ENCODE peak calls at places on chromosome 5, in nine cellular contexts. A is fibroblast of mammary gland, L is fibroblast of lung, U is cardiac fibroblast, G is GM23338, N is left ventricle myocardium inferior, Z is B cell, O is tibial artery, F is neural progenitor cell. J is an unnamed sample.

GRCh38 chr5:127568166-127568565 is 50.7 kb downstream of the PRRC1 start:
- DNase-seq in G (no peak), A (no peak), N (no peak), L (no peak), F (no peak), Z (no peak), U (no peak), O (no peak), J (no peak)

GRCh38 chr5:132729896-132730295 is 7.5 kb downstream of the KIF3A start:
- DNase-seq in O (no peak), A (no peak), G (no peak), Z (no peak), U (no peak), L (no peak), F (no peak), N (no peak), J (no peak)

GRCh38 chr5:14171091-14171490 is 27.9 kb downstream of the TRIO start:
- DNase-seq in N (no peak), O (no peak), Z (no peak), F (no peak), L (peak; percentile 71), A (peak; percentile 62), U (peak; percentile 86), G (no peak), J (no peak)

GRCh38 chr5:173884402-173885053 is 3.6 kb upstream of the CPEB4 start:
- DNase-seq in Z (peak; percentile 71), N (no peak), A (no peak), G (no peak), L (no peak), F (no peak), O (no peak), U (no peak), J (peak; percentile 61)

GRCh38 chr5:172502969-172503368 is 48.6 kb upstream of the SH3PXD2B start:
- DNase-seq in O (peak; percentile 33), F (peak; percentile 37), G (peak; percentile 71), Z (no peak), L (no peak), A (peak; percentile 6), N (no peak), U (no peak), J (no peak)

GRCh38 chr5:87916320-87916719 is 352.3 kb downstream of the TMEM161B start:
- DNase-seq in G (peak; percentile 53), N (no peak), F (no peak), O (no peak), A (no peak), Z (no peak), U (no peak), L (no peak), J (no peak)

GRCh38 chr5:98193921-98194760 is 579.3 kb upstream of the RGMB start:
- DNase-seq in A (no peak), O (no peak), G (no peak), Z (no peak), N (no peak), U (no peak), L (no peak), F (no peak), J (no peak)

GRCh38 chr5:172361566-172362238 is 78.1 kb upstream of the UBTD2 start:
- DNase-seq in F (no peak), U (peak; percentile 99), Z (no peak), L (peak; percentile 99), O (peak; percentile 92), N (no peak), G (no peak), A (peak; percentile 100), J (peak; percentile 41)

GRCh38 chr5:43485406-43485805 is 1.7 kb upstream of the TMEM267 start:
- DNase-seq in G (no peak), N (no peak), L (no peak), O (no peak), F (no peak), A (no peak), Z (no peak), U (peak; percentile 4), J (no peak)

GRCh38 chr5:10913846-10914245 is 152.8 kb upstream of the DAP start:
- DNase-seq in L (peak; percentile 82), G (no peak), Z (no peak), A (peak; percentile 88), F (no peak), U (peak; percentile 77), O (no peak), N (no peak), J (no peak)

GRCh38 chr5:95392593-95393182 is 1.5 kb downstream of the FAM81B start:
- DNase-seq in N (no peak), A (peak; percentile 6), U (peak; percentile 50), O (no peak), F (no peak), Z (no peak), G (peak; percentile 76), L (no peak), J (no peak)

GRCh38 chr5:55319481-55319880 is 11.7 kb downstream of the MTREX start:
- DNase-seq in N (no peak), A (no peak), U (no peak), Z (no peak), F (no peak), O (no peak), G (no peak), L (no peak), J (no peak)

GRCh38 chr5:3600106-3600997 is 4.7 kb downstream of the IRX1 start:
- DNase-seq in N (no peak), Z (no peak), F (peak; percentile 88), G (peak; percentile 81), O (no peak), U (no peak), L (no peak), A (no peak), J (no peak)

GRCh38 chr5:108101105-108101504 is 280.8 kb downstream of the FBXL17 start:
- DNase-seq in F (no peak), Z (no peak), L (no peak), G (no peak), N (no peak), O (no peak), A (peak; percentile 2), U (peak; percentile 31), J (no peak)

GRCh38 chr5:34504967-34505366 is 151.2 kb upstream of the RAI14 start:
- DNase-seq in U (no peak), O (no peak), N (no peak), Z (no peak), A (no peak), F (no peak), G (no peak), L (no peak), J (no peak)

GRCh38 chr5:73983661-73984060 is 357.7 kb downstream of the ARHGEF28 start:
- DNase-seq in L (no peak), N (no peak), F (no peak), Z (no peak), G (no peak), O (no peak), A (no peak), U (no peak), J (no peak)

GRCh38 chr5:73981696-73982095 is 355.7 kb downstream of the ARHGEF28 start:
- DNase-seq in G (no peak), O (no peak), F (no peak), Z (no peak), N (no peak), L (no peak), A (no peak), U (no peak), J (no peak)

GRCh38 chr5:73987915-73988314 is 361.9 kb downstream of the ARHGEF28 start:
- DNase-seq in Z (no peak), A (no peak), G (no peak), U (no peak), N (no peak), O (no peak), L (no peak), F (no peak), J (no peak)

GRCh38 chr5:73986729-73987128 is 360.7 kb downstream of the ARHGEF28 start:
- DNase-seq in Z (no peak), L (no peak), N (no peak), O (no peak), A (no peak), F (no peak), G (no peak), U (no peak), J (no peak)

DNA sequence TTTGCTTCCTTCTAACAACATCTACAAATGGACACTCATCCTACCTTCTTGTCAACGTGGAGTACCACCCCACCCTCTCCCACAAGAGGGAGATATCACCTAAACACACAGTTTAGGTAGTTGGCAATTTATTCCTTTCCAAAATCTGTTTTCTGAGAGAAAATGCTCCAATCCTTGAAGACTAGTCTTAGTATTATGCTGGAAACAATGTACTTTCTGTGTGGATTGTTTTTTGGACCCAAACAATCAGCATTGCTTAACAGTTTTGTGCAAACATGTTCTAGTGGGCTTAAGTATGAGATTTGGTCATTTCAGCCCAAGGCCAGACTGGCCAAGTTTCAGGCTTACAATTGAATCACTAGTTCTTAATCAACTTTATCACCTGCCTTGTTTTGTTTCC is 359.1 kb downstream of the ARHGEF28 start:
- DNase-seq in A (peak; percentile 41), N (no peak), O (no peak), U (peak; percentile 38), L (peak; percentile 10), G (peak; percentile 36), Z (no peak), F (peak; percentile 40), J (no peak)
- TF ChIP-seq CTCF in A (peak; percentile 45), N (no peak), O (no peak), U (peak; percentile 33), L (peak; percentile 31), G (peak; percentile 63), Z (no peak), F (peak; percentile 61), J (no peak)

DNA sequence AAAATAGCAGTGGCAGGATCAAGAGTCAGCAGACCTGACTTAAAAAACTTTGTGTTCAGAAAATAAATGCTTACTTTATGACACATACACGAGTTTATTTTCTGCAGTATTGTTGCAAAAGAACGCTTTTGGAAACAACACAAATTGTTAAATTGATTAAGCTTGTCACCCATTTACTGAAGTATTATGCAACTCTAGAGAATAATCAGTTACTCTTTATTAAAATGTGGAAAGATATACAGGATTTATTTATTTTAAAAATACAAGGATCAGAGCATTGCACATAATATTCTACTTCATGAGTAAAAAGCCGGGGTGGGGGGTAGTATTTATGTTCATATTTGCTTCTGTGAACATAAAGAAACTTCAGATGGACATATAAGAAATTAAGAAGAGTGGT is 20.0 kb downstream of the FYB1 start:
- DNase-seq in N (no peak), U (peak; percentile 11), F (no peak), O (no peak), L (no peak), G (no peak), A (no peak), Z (no peak), J (no peak)
- TF ChIP-seq CTCF in N (no peak), U (no peak), F (no peak), O (no peak), L (no peak), G (no peak), A (no peak), Z (no peak), J (no peak)

DNA sequence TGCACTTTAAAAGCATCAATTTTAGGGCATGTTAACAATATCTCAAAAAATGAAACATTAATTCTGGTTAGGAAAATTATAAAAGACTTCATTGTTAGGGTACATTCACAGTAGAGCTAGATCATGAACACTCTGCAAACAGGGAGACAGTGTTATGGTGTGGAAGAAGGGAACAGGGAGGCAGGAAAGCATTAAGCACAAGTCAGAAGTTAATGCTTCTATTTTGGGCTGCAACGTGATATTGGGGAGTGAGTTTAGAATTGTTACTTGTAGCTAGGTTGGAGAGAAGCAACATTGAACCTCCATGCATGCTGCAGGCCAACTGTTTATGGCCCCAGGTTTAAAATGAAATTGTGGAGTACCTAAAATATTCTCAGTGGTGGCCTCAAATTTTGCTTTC is 278.1 kb upstream of the NMUR2 start:
- DNase-seq in A (no peak), L (no peak), O (no peak), G (no peak), U (no peak), N (no peak), F (no peak), Z (no peak), J (no peak)
- TF ChIP-seq CTCF in A (no peak), L (no peak), O (no peak), G (no peak), U (no peak), N (no peak), F (no peak), Z (no peak), J (no peak)

GRCh38 chr5:44603496-44604272 is 205.1 kb upstream of the MRPS30 start:
- DNase-seq in O (no peak), F (peak; percentile 30), N (no peak), Z (no peak), A (peak; percentile 13), U (no peak), L (no peak), G (peak; percentile 62), J (no peak)
- TF ChIP-seq CTCF in O (no peak), F (peak; percentile 54), N (no peak), Z (no peak), A (no peak), U (no peak), L (no peak), G (peak; percentile 72), J (no peak)

J was measured in GM06990.